ENCODE peak calls at places on chromosomes 1 and 21, in six cellular contexts. One of them, this sample, is unnamed.

GRCh38 chr1:21861602-21862429 is 49.8 kb downstream of the LDLRAD2 start:
- DNase-seq in neuronal stem cell: no peak
- DNase-seq in cardiac muscle cell: no peak
- DNase-seq in naive thymus-derived CD4-positive, alpha-beta T cell: no peak
- DNase-seq in tibial artery: no peak
- DNase-seq in epithelial cell of prostate: no peak
- DNase-seq in this sample: no peak

GRCh38 chr1:209876091-209876800 is 48.5 kb downstream of the UTP25 start:
- DNase-seq in neuronal stem cell: no peak
- DNase-seq in cardiac muscle cell: no peak
- DNase-seq in naive thymus-derived CD4-positive, alpha-beta T cell: no peak
- DNase-seq in tibial artery: no peak
- DNase-seq in epithelial cell of prostate: no peak
- DNase-seq in this sample: no peak

GRCh38 chr1:41371630-41372599 is 10.7 kb downstream of the FOXO6 start:
- DNase-seq in neuronal stem cell: no peak
- DNase-seq in cardiac muscle cell: no peak
- DNase-seq in naive thymus-derived CD4-positive, alpha-beta T cell: no peak
- DNase-seq in tibial artery: no peak
- DNase-seq in epithelial cell of prostate: no peak
- DNase-seq in this sample: no peak

GRCh38 chr21:18553786-18554185 is 150.2 kb upstream of the TMPRSS15 start:
- DNase-seq in neuronal stem cell: no peak
- DNase-seq in cardiac muscle cell: no peak
- DNase-seq in naive thymus-derived CD4-positive, alpha-beta T cell: no peak
- DNase-seq in tibial artery: no peak
- DNase-seq in epithelial cell of prostate: no peak
- DNase-seq in this sample: no peak

GRCh38 chr1:166884040-166884642 is 8.1 kb upstream of the TADA1 start:
- DNase-seq in neuronal stem cell: peak; percentile 56
- DNase-seq in cardiac muscle cell: peak; percentile 45
- DNase-seq in naive thymus-derived CD4-positive, alpha-beta T cell: peak; percentile 19
- DNase-seq in tibial artery: no peak
- DNase-seq in epithelial cell of prostate: no peak
- DNase-seq in this sample: no peak

GRCh38 chr1:19096036-19096833 is 113.8 kb downstream of the UBR4 start:
- DNase-seq in neuronal stem cell: peak; percentile 9
- DNase-seq in cardiac muscle cell: peak; percentile 36
- DNase-seq in naive thymus-derived CD4-positive, alpha-beta T cell: peak; percentile 13
- DNase-seq in tibial artery: no peak
- DNase-seq in epithelial cell of prostate: no peak
- DNase-seq in this sample: no peak

GRCh38 chr1:162055062-162055461 is 14.4 kb upstream of the NOS1AP start:
- DNase-seq in neuronal stem cell: no peak
- DNase-seq in cardiac muscle cell: peak; percentile 81
- DNase-seq in naive thymus-derived CD4-positive, alpha-beta T cell: no peak
- DNase-seq in tibial artery: no peak
- DNase-seq in epithelial cell of prostate: peak; percentile 70
- DNase-seq in this sample: no peak

GRCh38 chr1:182616130-182617074 is 12.2 kb upstream of the RGS16 start:
- DNase-seq in neuronal stem cell: peak; percentile 61
- DNase-seq in cardiac muscle cell: peak; percentile 87
- DNase-seq in naive thymus-derived CD4-positive, alpha-beta T cell: peak; percentile 92
- DNase-seq in tibial artery: peak; percentile 92
- DNase-seq in epithelial cell of prostate: no peak
- DNase-seq in this sample: peak; percentile 99

GRCh38 chr1:232340448-232340847 is 289.5 kb downstream of the SIPA1L2 start:
- DNase-seq in neuronal stem cell: no peak
- DNase-seq in cardiac muscle cell: no peak
- DNase-seq in naive thymus-derived CD4-positive, alpha-beta T cell: no peak
- DNase-seq in tibial artery: no peak
- DNase-seq in epithelial cell of prostate: no peak
- DNase-seq in this sample: no peak

GRCh38 chr1:27669876-27670275 is 2.1 kb downstream of the IFI6 start:
- DNase-seq in neuronal stem cell: no peak
- DNase-seq in cardiac muscle cell: no peak
- DNase-seq in naive thymus-derived CD4-positive, alpha-beta T cell: no peak
- DNase-seq in tibial artery: peak; percentile 32
- DNase-seq in epithelial cell of prostate: no peak
- DNase-seq in this sample: no peak

GRCh38 chr1:81921851-81922462 is 121.2 kb downstream of the ADGRL2 start:
- DNase-seq in neuronal stem cell: no peak
- DNase-seq in cardiac muscle cell: peak; percentile 11
- DNase-seq in naive thymus-derived CD4-positive, alpha-beta T cell: no peak
- DNase-seq in tibial artery: no peak
- DNase-seq in epithelial cell of prostate: no peak
- DNase-seq in this sample: no peak

GRCh38 chr1:59366352-59366751 is 69.5 kb downstream of the FGGY start:
- DNase-seq in neuronal stem cell: no peak
- DNase-seq in cardiac muscle cell: peak; percentile 37
- DNase-seq in naive thymus-derived CD4-positive, alpha-beta T cell: no peak
- DNase-seq in tibial artery: no peak
- DNase-seq in epithelial cell of prostate: no peak
- DNase-seq in this sample: no peak

GRCh38 chr1:16212251-16212961 is at the start of gene ARHGEF19:
- DNase-seq in neuronal stem cell: no peak
- DNase-seq in cardiac muscle cell: no peak
- DNase-seq in naive thymus-derived CD4-positive, alpha-beta T cell: no peak
- DNase-seq in tibial artery: no peak
- DNase-seq in epithelial cell of prostate: no peak
- DNase-seq in this sample: no peak

GRCh38 chr1:156336242-156336641 is 1.9 kb downstream of the CCT3 start:
- DNase-seq in neuronal stem cell: no peak
- DNase-seq in cardiac muscle cell: peak; percentile 6
- DNase-seq in naive thymus-derived CD4-positive, alpha-beta T cell: no peak
- DNase-seq in tibial artery: no peak
- DNase-seq in epithelial cell of prostate: no peak
- DNase-seq in this sample: no peak

GRCh38 chr1:6378096-6378746 is 15.3 kb downstream of the ACOT7 start:
- DNase-seq in neuronal stem cell: no peak
- DNase-seq in cardiac muscle cell: no peak
- DNase-seq in naive thymus-derived CD4-positive, alpha-beta T cell: no peak
- DNase-seq in tibial artery: no peak
- DNase-seq in epithelial cell of prostate: no peak
- DNase-seq in this sample: no peak

GRCh38 chr1:29474274-29474824 is 238.0 kb downstream of the PTPRU start:
- DNase-seq in neuronal stem cell: no peak
- DNase-seq in cardiac muscle cell: no peak
- DNase-seq in naive thymus-derived CD4-positive, alpha-beta T cell: no peak
- DNase-seq in tibial artery: no peak
- DNase-seq in epithelial cell of prostate: no peak
- DNase-seq in this sample: no peak

GRCh38 chr21:44846485-44847260 is 26.8 kb downstream of the PTTG1IP start:
- DNase-seq in neuronal stem cell: no peak
- DNase-seq in cardiac muscle cell: peak; percentile 61
- DNase-seq in naive thymus-derived CD4-positive, alpha-beta T cell: peak; percentile 55
- DNase-seq in tibial artery: peak; percentile 85
- DNase-seq in epithelial cell of prostate: no peak
- DNase-seq in this sample: no peak

GRCh38 chr1:24745711-24746582 is 700 bp downstream of the CLIC4 start:
- DNase-seq in neuronal stem cell: no peak
- DNase-seq in cardiac muscle cell: peak; percentile 88
- DNase-seq in naive thymus-derived CD4-positive, alpha-beta T cell: no peak
- DNase-seq in tibial artery: peak; percentile 88
- DNase-seq in epithelial cell of prostate: no peak
- DNase-seq in this sample: no peak

GRCh38 chr1:246791303-246791918 is 67.2 kb downstream of the SCCPDH start:
- DNase-seq in neuronal stem cell: no peak
- DNase-seq in cardiac muscle cell: no peak
- DNase-seq in naive thymus-derived CD4-positive, alpha-beta T cell: no peak
- DNase-seq in tibial artery: peak; percentile 50
- DNase-seq in epithelial cell of prostate: no peak
- DNase-seq in this sample: no peak

GRCh38 chr1:115838805-115839705 is 1.9 kb downstream of the NHLH2 start:
- DNase-seq in neuronal stem cell: no peak
- DNase-seq in cardiac muscle cell: no peak
- DNase-seq in naive thymus-derived CD4-positive, alpha-beta T cell: no peak
- DNase-seq in tibial artery: no peak
- DNase-seq in epithelial cell of prostate: no peak
- DNase-seq in this sample: no peak

GRCh38 chr21:20388400-20388799 is 609.8 kb upstream of the NCAM2 start:
- DNase-seq in neuronal stem cell: no peak
- DNase-seq in cardiac muscle cell: no peak
- DNase-seq in naive thymus-derived CD4-positive, alpha-beta T cell: no peak
- DNase-seq in tibial artery: no peak
- DNase-seq in epithelial cell of prostate: no peak
- DNase-seq in this sample: no peak

GRCh38 chr1:165874643-165875042 is 47.2 kb downstream of the UCK2 start:
- DNase-seq in neuronal stem cell: no peak
- DNase-seq in cardiac muscle cell: no peak
- DNase-seq in naive thymus-derived CD4-positive, alpha-beta T cell: no peak
- DNase-seq in tibial artery: no peak
- DNase-seq in epithelial cell of prostate: no peak
- DNase-seq in this sample: no peak
- H3K27ac ChIP-seq in neuronal stem cell: no peak overlapping the region
- H3K27ac ChIP-seq in cardiac muscle cell: no peak overlapping the region
- H3K27ac ChIP-seq in naive thymus-derived CD4-positive, alpha-beta T cell: no peak overlapping the region
- H3K27ac ChIP-seq in tibial artery: no peak overlapping the region
- H3K27ac ChIP-seq in epithelial cell of prostate: peak overlapping the region; percentile 3
- H3K27ac ChIP-seq in this sample: no peak overlapping the region

GRCh38 chr1:119778359-119778758 is 9.7 kb upstream of the HMGCS2 start:
- DNase-seq in neuronal stem cell: no peak
- DNase-seq in cardiac muscle cell: no peak
- DNase-seq in naive thymus-derived CD4-positive, alpha-beta T cell: no peak
- DNase-seq in tibial artery: no peak
- DNase-seq in epithelial cell of prostate: no peak
- DNase-seq in this sample: no peak

GRCh38 chr1:119778886-119779560 is 10.3 kb upstream of the HMGCS2 start:
- DNase-seq in neuronal stem cell: no peak
- DNase-seq in cardiac muscle cell: no peak
- DNase-seq in naive thymus-derived CD4-positive, alpha-beta T cell: no peak
- DNase-seq in tibial artery: no peak
- DNase-seq in epithelial cell of prostate: no peak
- DNase-seq in this sample: no peak

GRCh38 chr1:119781434-119782210 is 12.9 kb upstream of the HMGCS2 start:
- DNase-seq in neuronal stem cell: no peak
- DNase-seq in cardiac muscle cell: no peak
- DNase-seq in naive thymus-derived CD4-positive, alpha-beta T cell: no peak
- DNase-seq in tibial artery: no peak
- DNase-seq in epithelial cell of prostate: no peak
- DNase-seq in this sample: no peak

GRCh38 chr1:119782541-119783338 is 14.0 kb upstream of the HMGCS2 start:
- DNase-seq in neuronal stem cell: no peak
- DNase-seq in cardiac muscle cell: no peak
- DNase-seq in naive thymus-derived CD4-positive, alpha-beta T cell: no peak
- DNase-seq in tibial artery: no peak
- DNase-seq in epithelial cell of prostate: peak; percentile 72
- DNase-seq in this sample: peak; percentile 40

GRCh38 chr1:119779869-119780356 is 11.2 kb upstream of the HMGCS2 start:
- DNase-seq in neuronal stem cell: no peak
- DNase-seq in cardiac muscle cell: peak; percentile 71
- DNase-seq in naive thymus-derived CD4-positive, alpha-beta T cell: no peak
- DNase-seq in tibial artery: no peak
- DNase-seq in epithelial cell of prostate: peak; percentile 40
- DNase-seq in this sample: no peak
- H3K27ac ChIP-seq in neuronal stem cell: no peak overlapping the region
- H3K27ac ChIP-seq in cardiac muscle cell: no peak overlapping the region
- H3K27ac ChIP-seq in naive thymus-derived CD4-positive, alpha-beta T cell: no peak overlapping the region
- H3K27ac ChIP-seq in tibial artery: no peak overlapping the region
- H3K27ac ChIP-seq in epithelial cell of prostate: peak overlapping the region; percentile 19
- H3K27ac ChIP-seq in this sample: no peak overlapping the region

GRCh38 chr1:111704240-111704639 is 35.0 kb downstream of the INKA2 start:
- DNase-seq in neuronal stem cell: no peak
- DNase-seq in cardiac muscle cell: no peak
- DNase-seq in naive thymus-derived CD4-positive, alpha-beta T cell: no peak
- DNase-seq in tibial artery: no peak
- DNase-seq in epithelial cell of prostate: no peak
- DNase-seq in this sample: no peak

GRCh38 chr1:111704776-111705175 is 34.4 kb downstream of the INKA2 start:
- DNase-seq in neuronal stem cell: no peak
- DNase-seq in cardiac muscle cell: no peak
- DNase-seq in naive thymus-derived CD4-positive, alpha-beta T cell: no peak
- DNase-seq in tibial artery: no peak
- DNase-seq in epithelial cell of prostate: peak; percentile 50
- DNase-seq in this sample: no peak

GRCh38 chr1:111707906-111708305 is 31.3 kb downstream of the INKA2 start:
- DNase-seq in neuronal stem cell: no peak
- DNase-seq in cardiac muscle cell: peak; percentile 9
- DNase-seq in naive thymus-derived CD4-positive, alpha-beta T cell: no peak
- DNase-seq in tibial artery: no peak
- DNase-seq in epithelial cell of prostate: no peak
- DNase-seq in this sample: no peak

GRCh38 chr1:111706921-111707320 is 32.3 kb downstream of the INKA2 start:
- DNase-seq in neuronal stem cell: no peak
- DNase-seq in cardiac muscle cell: no peak
- DNase-seq in naive thymus-derived CD4-positive, alpha-beta T cell: no peak
- DNase-seq in tibial artery: no peak
- DNase-seq in epithelial cell of prostate: no peak
- DNase-seq in this sample: no peak

DNA sequence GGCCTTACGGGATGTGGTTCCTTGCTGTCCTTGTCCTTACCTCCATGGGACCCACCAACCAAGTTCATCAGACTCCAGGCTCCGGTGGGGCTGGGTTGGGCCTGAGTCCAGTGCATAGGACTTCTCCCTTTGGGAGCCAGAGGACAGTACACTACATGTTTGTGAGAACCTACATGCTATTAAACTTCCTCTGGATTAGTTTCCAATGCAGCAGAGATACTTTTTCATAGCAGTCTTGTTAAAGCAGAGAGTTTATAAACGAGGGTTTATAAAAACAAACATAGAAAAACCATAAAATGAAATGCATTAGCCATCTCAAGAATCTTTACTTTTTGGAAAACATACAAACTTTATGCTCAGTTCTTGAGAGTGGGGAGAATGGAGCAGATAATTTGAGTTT is 33.4 kb downstream of the INKA2 start:
- DNase-seq in neuronal stem cell: no peak
- DNase-seq in cardiac muscle cell: no peak
- DNase-seq in naive thymus-derived CD4-positive, alpha-beta T cell: no peak
- DNase-seq in tibial artery: no peak
- DNase-seq in epithelial cell of prostate: no peak
- DNase-seq in this sample: no peak
- H3K27ac ChIP-seq in neuronal stem cell: no peak overlapping the region
- H3K27ac ChIP-seq in cardiac muscle cell: no peak overlapping the region
- H3K27ac ChIP-seq in naive thymus-derived CD4-positive, alpha-beta T cell: no peak overlapping the region
- H3K27ac ChIP-seq in tibial artery: peak overlapping the region; percentile 4
- H3K27ac ChIP-seq in epithelial cell of prostate: no peak overlapping the region
- H3K27ac ChIP-seq in this sample: no peak overlapping the region

GRCh38 chr21:34887729-34888568 is 161.2 kb downstream of the RUNX1 start:
- DNase-seq in neuronal stem cell: no peak
- DNase-seq in cardiac muscle cell: peak; percentile 91
- DNase-seq in naive thymus-derived CD4-positive, alpha-beta T cell: peak; percentile 80
- DNase-seq in tibial artery: peak; percentile 88
- DNase-seq in epithelial cell of prostate: peak; percentile 92
- DNase-seq in this sample: no peak

GRCh38 chr21:34884346-34884929 is 164.7 kb downstream of the RUNX1 start:
- DNase-seq in neuronal stem cell: no peak
- DNase-seq in cardiac muscle cell: no peak
- DNase-seq in naive thymus-derived CD4-positive, alpha-beta T cell: no peak
- DNase-seq in tibial artery: no peak
- DNase-seq in epithelial cell of prostate: no peak
- DNase-seq in this sample: no peak

GRCh38 chr21:34886554-34887385 is 162.3 kb downstream of the RUNX1 start:
- DNase-seq in neuronal stem cell: no peak
- DNase-seq in cardiac muscle cell: peak; percentile 52
- DNase-seq in naive thymus-derived CD4-positive, alpha-beta T cell: peak; percentile 17
- DNase-seq in tibial artery: no peak
- DNase-seq in epithelial cell of prostate: no peak
- DNase-seq in this sample: no peak

GRCh38 chr21:34885125-34885524 is 164.0 kb downstream of the RUNX1 start:
- DNase-seq in neuronal stem cell: no peak
- DNase-seq in cardiac muscle cell: no peak
- DNase-seq in naive thymus-derived CD4-positive, alpha-beta T cell: no peak
- DNase-seq in tibial artery: no peak
- DNase-seq in epithelial cell of prostate: no peak
- DNase-seq in this sample: no peak

GRCh38 chr21:34885636-34886553 is 163.2 kb downstream of the RUNX1 start:
- DNase-seq in neuronal stem cell: no peak
- DNase-seq in cardiac muscle cell: peak; percentile 53
- DNase-seq in naive thymus-derived CD4-positive, alpha-beta T cell: peak; percentile 37
- DNase-seq in tibial artery: no peak
- DNase-seq in epithelial cell of prostate: no peak
- DNase-seq in this sample: no peak
- H3K27ac ChIP-seq in neuronal stem cell: no peak overlapping the region
- H3K27ac ChIP-seq in cardiac muscle cell: no peak overlapping the region
- H3K27ac ChIP-seq in naive thymus-derived CD4-positive, alpha-beta T cell: peak overlapping the region; percentile 40
- H3K27ac ChIP-seq in tibial artery: peak overlapping the region; percentile 61
- H3K27ac ChIP-seq in epithelial cell of prostate: peak overlapping the region; percentile 97
- H3K27ac ChIP-seq in this sample: no peak overlapping the region

This sample was measured in SK-N-MC.